ENCODE peak calls at places on chromosomes 3 and 15, in four cellular contexts. A, C, J and E are unnamed samples.

GRCh38 chr3:150917941-150918340 is 12.7 kb upstream of the MINDY4B start:
- DNase-seq in A (no peak), C (no peak), J (no peak), E (no peak)

GRCh38 chr15:72197045-72197459 is 535 bp downstream of the GRAMD2A start:
- DNase-seq in A (no peak), C (no peak), J (no peak), E (no peak)

GRCh38 chr15:40323953-40324937 is 753 bp downstream of the INAFM2 start:
- DNase-seq in A (no peak), C (no peak), J (peak; percentile 70), E (no peak)

GRCh38 chr3:115550285-115550741 is 73.0 kb upstream of the GAP43 start:
- DNase-seq in A (peak; percentile 6), C (no peak), J (no peak), E (no peak)

GRCh38 chr3:128420289-128420688 is 46.4 kb downstream of the DNAJB8 start:
- DNase-seq in A (no peak), C (no peak), J (no peak), E (no peak)

GRCh38 chr3:185460719-185461350 is 38.0 kb downstream of the TMEM41A start:
- DNase-seq in A (no peak), C (peak; percentile 5), J (no peak), E (no peak)

GRCh38 chr3:45644467-45645201 is 44.6 kb upstream of the SACM1L start:
- DNase-seq in A (peak; percentile 67), C (peak; percentile 90), J (no peak), E (no peak)

GRCh38 chr3:134186391-134186790 is 64.3 kb downstream of the RYK start:
- DNase-seq in A (no peak), C (no peak), J (no peak), E (no peak)

GRCh38 chr15:48868549-48868948 is 9.4 kb upstream of the EID1 start:
- DNase-seq in A (no peak), C (peak; percentile 87), J (no peak), E (no peak)

GRCh38 chr3:71800023-71800422 is 15.1 kb upstream of the PROK2 start:
- DNase-seq in A (no peak), C (no peak), J (no peak), E (no peak)

GRCh38 chr15:38128389-38128788 is 124.2 kb upstream of the SPRED1 start:
- DNase-seq in A (no peak), C (peak; percentile 40), J (no peak), E (no peak)

GRCh38 chr3:61371123-61371522 is 119.9 kb upstream of the FHIT start:
- DNase-seq in A (no peak), C (no peak), J (no peak), E (no peak)

GRCh38 chr3:184572528-184573270 is 11.1 kb downstream of the EPHB3 start:
- DNase-seq in A (no peak), C (no peak), J (no peak), E (no peak)

GRCh38 chr3:170037463-170038433 is at the start of gene GPR160:
- DNase-seq in A (no peak), C (no peak), J (peak; percentile 71), E (peak; percentile 97)

GRCh38 chr3:127009531-127009930 is 26.6 kb downstream of the PLXNA1 start:
- DNase-seq in A (no peak), C (no peak), J (no peak), E (no peak)

GRCh38 chr15:74179983-74180688 is 6.6 kb downstream of the ISLR start:
- DNase-seq in A (no peak), C (peak; percentile 71), J (peak; percentile 61), E (no peak)

GRCh38 chr3:188706599-188706998 is 465.2 kb upstream of the TPRG1 start:
- DNase-seq in A (no peak), C (peak; percentile 44), J (no peak), E (no peak)

GRCh38 chr3:43892535-43892934 is 201.8 kb downstream of the ABHD5 start:
- DNase-seq in A (no peak), C (no peak), J (no peak), E (no peak)